ENCODE peak calls at places on chromosomes 4 and X, in ten cellular contexts. B, G, J, L, U, N, Z, C, F and V are unnamed samples.

GRCh38 chr4:2253160-2254084 is 8.5 kb downstream of the MXD4 start:
- DNase-seq in J (no peak), N (no peak), L (peak), G (no peak), C (peak), U (no peak), Z (peak), F (no peak), B (no peak), V (peak)

GRCh38 chr4:31059753-31060522 is 339.8 kb downstream of the PCDH7 start:
- DNase-seq in C (no peak), B (no peak), L (no peak), F (peak), G (no peak), U (no peak), Z (no peak), J (no peak), N (peak), V (no peak)

GRCh38 chrX:23327104-23327503 is 7.5 kb upstream of the PTCHD1 start:
- DNase-seq in G (no peak), N (peak), F (peak), Z (no peak), L (no peak), J (peak), B (no peak), C (no peak), U (no peak), V (no peak)

GRCh38 chrX:13177921-13178320 is 133.5 kb upstream of the FAM9C start:
- DNase-seq in F (no peak), C (no peak), J (no peak), B (no peak), Z (no peak), U (no peak), L (no peak), G (no peak), N (no peak), V (no peak)

GRCh38 chrX:46838974-46839480 is 2.2 kb downstream of the RP2 start:
- DNase-seq in B (no peak), J (no peak), L (no peak), C (no peak), N (no peak), F (no peak), Z (no peak), G (no peak), U (peak), V (no peak)

GRCh38 chr4:141636771-141637460 is 533 bp downstream of the IL15 start:
- DNase-seq in G (peak), N (peak), F (peak), U (peak), J (peak), Z (peak), C (peak), L (peak), B (peak), V (peak)

GRCh38 chrX:20059467-20060128 is 57.1 kb downstream of the MAP7D2 start:
- DNase-seq in U (peak), B (no peak), C (no peak), J (no peak), Z (no peak), N (no peak), G (no peak), L (no peak), F (no peak), V (no peak)

GRCh38 chrX:115892787-115893671 is 277.5 kb upstream of the AGTR2 start:
- DNase-seq in Z (peak), F (peak), G (peak), J (peak), N (peak), L (peak), U (no peak), C (peak), B (peak), V (peak)

GRCh38 chr4:161448550-161449180 is 715.1 kb downstream of the FSTL5 start:
- DNase-seq in J (no peak), U (no peak), N (no peak), C (no peak), L (no peak), F (no peak), Z (no peak), B (peak), G (no peak), V (no peak)

GRCh38 chr4:184383497-184384055 is 90.8 kb downstream of the IRF2 start:
- DNase-seq in U (peak), F (peak), Z (peak), C (no peak), J (no peak), N (peak), B (peak), L (peak), G (no peak), V (no peak)

GRCh38 chr4:86453044-86453501 is 93.2 kb upstream of the MAPK10 start:
- DNase-seq in B (no peak), C (no peak), J (no peak), U (peak), N (peak), G (no peak), F (peak), L (peak), Z (peak), V (peak)

GRCh38 chrX:43809463-43809862 is 72.8 kb downstream of the MAOB start:
- DNase-seq in C (no peak), B (no peak), J (no peak), U (peak), F (peak), G (no peak), L (no peak), N (peak), Z (peak), V (no peak)

GRCh38 chr4:147825451-147826287 is 93.8 kb downstream of the ARHGAP10 start:
- DNase-seq in L (peak), B (peak), Z (no peak), C (no peak), J (no peak), N (peak), U (no peak), G (no peak), F (peak), V (peak)

GRCh38 chr4:86891785-86892638 is at the start of gene C4orf36:
- DNase-seq in Z (peak), F (peak), N (peak), B (peak), G (peak), L (peak), U (peak), J (peak), C (peak), V (peak)

GRCh38 chr4:157057187-157057586 is 18.8 kb upstream of the GLRB start:
- DNase-seq in N (no peak), U (no peak), L (no peak), J (no peak), F (no peak), C (no peak), Z (no peak), B (no peak), G (no peak), V (no peak)

GRCh38 chr4:19239565-19239964 is 1012.1 kb upstream of the SLIT2 start:
- DNase-seq in L (no peak), N (peak), B (peak), J (no peak), F (no peak), G (no peak), C (no peak), Z (no peak), U (no peak), V (no peak)

GRCh38 chr4:19693949-19694597 is 557.6 kb upstream of the SLIT2 start:
- DNase-seq in N (peak), U (no peak), J (no peak), C (peak), L (no peak), Z (peak), G (no peak), B (no peak), F (no peak), V (no peak)

GRCh38 chrX:38342853-38343778 is 9.3 kb upstream of the OTC start:
- DNase-seq in N (no peak), C (no peak), L (no peak), G (no peak), B (no peak), U (no peak), F (no peak), Z (no peak), J (no peak), V (no peak)

GRCh38 chr4:48639816-48640215 is 140.3 kb downstream of the FRYL start:
- DNase-seq in Z (no peak), G (no peak), L (no peak), U (no peak), F (no peak), N (no peak), C (no peak), B (no peak), J (no peak), V (no peak)

GRCh38 chr4:5361968-5362367 is 310.7 kb downstream of the STK32B start:
- DNase-seq in F (peak), J (peak), G (peak), U (no peak), C (no peak), B (peak), L (no peak), Z (no peak), N (peak), V (no peak)

GRCh38 chr4:159655547-159655946 is 552.7 kb downstream of the RAPGEF2 start:
- DNase-seq in J (no peak), L (no peak), U (no peak), B (peak), F (no peak), C (no peak), N (peak), G (no peak), Z (no peak), V (no peak)

GRCh38 chr4:185380320-185380719 is 15.4 kb downstream of the LRP2BP start:
- DNase-seq in B (no peak), L (no peak), C (no peak), G (no peak), N (no peak), F (no peak), J (no peak), U (no peak), Z (no peak), V (no peak)

GRCh38 chrX:21656587-21657317 is 1.4 kb downstream of the KLHL34 start:
- DNase-seq in U (no peak), C (no peak), F (no peak), Z (no peak), J (no peak), N (no peak), G (no peak), B (no peak), L (no peak), V (no peak)

GRCh38 chrX:140050906-140051305 is 85.6 kb upstream of the CXorf66 start:
- DNase-seq in N (peak), J (no peak), L (no peak), F (peak), C (no peak), U (no peak), G (no peak), Z (no peak), B (no peak), V (no peak)

GRCh38 chr4:158496030-158496741 is 25.5 kb upstream of the RXFP1 start:
- DNase-seq in J (peak), Z (peak), C (peak), B (no peak), L (peak), G (peak), F (no peak), N (peak), U (peak), V (peak)

GRCh38 chrX:47497274-47497673 is 14.3 kb upstream of the ZNF41 start:
- DNase-seq in J (no peak), Z (no peak), B (no peak), L (no peak), C (peak), U (no peak), F (peak), G (no peak), N (peak), V (no peak)

GRCh38 chr4:56313132-56313531 is 74.2 kb downstream of the AASDH start:
- DNase-seq in G (no peak), C (no peak), U (no peak), F (no peak), N (no peak), J (no peak), Z (no peak), B (no peak), L (no peak), V (no peak)

GRCh38 chr4:88846232-88846790 is 148.7 kb upstream of the NAP1L5 start:
- DNase-seq in G (no peak), N (peak), F (peak), L (no peak), J (no peak), C (no peak), U (no peak), B (peak), Z (no peak), V (no peak)

DNA sequence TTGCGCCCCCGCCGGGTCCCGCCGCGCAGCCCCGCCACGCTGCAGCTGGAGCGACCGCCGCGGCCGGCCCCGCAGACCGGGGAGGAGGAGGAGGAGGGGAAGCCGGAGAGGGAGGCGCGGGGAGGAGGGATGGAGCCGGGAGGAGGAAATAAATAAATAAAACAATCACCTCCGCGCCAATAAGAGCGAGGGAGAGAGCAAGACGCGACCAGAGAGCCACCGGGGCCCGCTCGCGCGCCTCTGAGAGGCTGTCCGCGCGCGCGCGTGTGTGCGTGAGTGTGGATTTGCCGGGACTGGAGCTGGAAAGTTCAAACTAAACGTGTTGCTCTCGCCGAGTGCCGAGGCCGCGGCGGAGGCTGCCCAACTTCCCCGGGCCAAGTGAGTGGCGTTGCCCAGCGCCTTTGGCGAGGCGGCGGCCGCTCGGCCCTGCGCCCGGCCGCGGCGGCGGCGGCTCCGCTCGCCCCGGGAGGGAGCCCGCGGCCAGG is 2184.4 kb upstream of the TENM3 start:
- DNase-seq in J (peak), B (peak), G (peak), L (peak), N (peak), C (peak), Z (no peak), U (peak), F (peak), V (peak)
- H3K4me3 ChIP-seq in J (peak), B (peak), G (peak), L (peak), N (peak), C (peak), Z (peak), U (peak), F (no peak), V (peak)

GRCh38 chr4:121181493-121181892 is 17.4 kb upstream of the TNIP3 start:
- DNase-seq in Z (no peak), U (no peak), C (no peak), F (no peak), B (no peak), L (no peak), J (no peak), N (no peak), G (no peak), V (no peak)

GRCh38 chr4:121180558-121180957 is 16.4 kb upstream of the TNIP3 start:
- DNase-seq in L (no peak), Z (no peak), B (no peak), N (no peak), C (no peak), U (no peak), J (no peak), G (no peak), F (no peak), V (no peak)

GRCh38 chr4:121185960-121186359 is 21.8 kb upstream of the TNIP3 start:
- DNase-seq in F (no peak), L (no peak), Z (no peak), U (no peak), N (no peak), J (no peak), B (no peak), G (peak), C (no peak), V (no peak)

GRCh38 chr4:121183359-121183758 is 19.2 kb upstream of the TNIP3 start:
- DNase-seq in U (no peak), J (no peak), B (no peak), N (no peak), C (no peak), G (no peak), L (no peak), Z (no peak), F (no peak), V (no peak)

DNA sequence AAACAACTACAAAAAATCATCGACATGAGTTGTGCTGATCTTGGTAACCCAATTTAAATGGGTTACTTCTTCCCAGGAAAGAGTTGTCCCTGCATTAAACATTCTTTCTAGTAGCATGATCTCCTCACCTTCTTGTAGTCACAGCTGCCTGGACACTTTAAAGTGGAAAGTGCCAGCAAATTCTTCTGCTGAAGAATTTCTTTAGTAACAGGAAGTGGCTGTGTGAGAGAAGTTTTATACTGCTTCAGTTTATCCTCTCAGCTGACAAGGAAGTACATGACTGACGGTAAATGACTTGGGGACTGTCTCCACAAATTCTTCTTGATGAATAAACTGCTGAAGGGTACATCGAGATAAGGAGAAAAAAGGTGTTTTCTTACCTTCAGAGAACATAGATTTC is 18.2 kb upstream of the TNIP3 start:
- DNase-seq in C (no peak), F (peak), N (peak), U (no peak), B (no peak), Z (no peak), L (no peak), G (peak), J (no peak), V (no peak)
- H3K4me3 ChIP-seq in C (no peak), F (peak), N (no peak), U (no peak), B (no peak), Z (no peak), L (no peak), G (peak), J (no peak), V (no peak)

GRCh38 chrX:41087219-41087618 is 2.0 kb downstream of the USP9X start:
- DNase-seq in G (no peak), Z (no peak), C (no peak), L (no peak), B (peak), F (no peak), U (no peak), J (no peak), N (no peak), V (no peak)

GRCh38 chrX:41092776-41093175 is 7.5 kb downstream of the USP9X start:
- DNase-seq in U (no peak), J (no peak), N (no peak), G (no peak), L (no peak), B (no peak), C (no peak), Z (no peak), F (no peak), V (no peak)

GRCh38 chrX:41086627-41086932 is 1.3 kb downstream of the USP9X start:
- DNase-seq in Z (no peak), U (peak), N (no peak), F (no peak), C (no peak), B (no peak), G (no peak), L (no peak), J (no peak), V (no peak)

GRCh38 chrX:41095174-41095573 is 9.9 kb downstream of the USP9X start:
- DNase-seq in B (no peak), C (no peak), L (no peak), G (no peak), J (no peak), N (no peak), Z (no peak), F (no peak), U (no peak), V (no peak)

GRCh38 chrX:41090568-41091238 is 5.5 kb downstream of the USP9X start:
- DNase-seq in F (no peak), B (peak), L (no peak), C (no peak), Z (no peak), G (no peak), N (no peak), U (no peak), J (no peak), V (no peak)
- H3K4me3 ChIP-seq in F (no peak), B (no peak), L (no peak), C (no peak), Z (no peak), G (peak), N (peak), U (no peak), J (peak), V (no peak)

GRCh38 chr4:124711469-124712416 is 789 bp downstream of the ANKRD50 start:
- DNase-seq in N (peak), Z (peak), U (peak), F (peak), G (peak), J (peak), L (peak), B (peak), C (peak), V (no peak)

GRCh38 chr4:124710911-124711310 is 1.6 kb downstream of the ANKRD50 start:
- DNase-seq in B (peak), C (no peak), F (peak), G (no peak), U (peak), L (no peak), J (no peak), Z (no peak), N (peak), V (peak)

GRCh38 chr4:124712417-124713212 is at the start of gene ANKRD50:
- DNase-seq in L (peak), J (peak), C (peak), G (peak), B (peak), U (peak), N (peak), Z (peak), F (peak), V (peak)

GRCh38 chr4:124708517-124709300 is 3.8 kb downstream of the ANKRD50 start:
- DNase-seq in G (no peak), U (no peak), C (no peak), Z (no peak), F (peak), B (no peak), L (no peak), N (peak), J (no peak), V (no peak)

DNA sequence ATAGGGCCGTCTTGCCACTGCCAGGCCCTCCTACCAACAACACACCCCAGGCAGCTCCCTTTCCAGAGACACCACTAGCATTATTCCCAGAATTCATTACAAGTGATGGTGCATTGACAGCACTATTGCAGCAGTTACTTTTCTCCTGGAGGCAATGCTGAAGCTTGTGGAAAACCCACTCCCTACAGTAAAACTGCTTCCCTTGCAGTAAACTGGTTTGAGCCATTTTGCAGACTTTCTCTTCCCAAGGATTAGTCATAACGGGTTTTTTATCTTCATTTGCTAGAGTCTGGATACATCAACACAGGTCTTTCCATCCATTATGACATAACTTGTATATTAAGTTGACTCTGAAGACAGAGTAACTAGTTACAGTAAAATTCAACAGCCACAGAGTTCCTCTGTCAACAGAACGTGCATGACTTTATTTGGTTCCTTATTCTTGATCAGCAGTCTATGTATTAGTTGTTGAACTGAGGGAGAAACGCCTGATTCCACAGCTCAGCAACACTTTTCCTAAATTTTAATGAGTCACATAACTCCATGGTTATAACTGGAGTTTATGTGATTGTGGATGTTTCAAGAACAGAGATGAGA is 2.2 kb downstream of the ANKRD50 start:
- DNase-seq in U (no peak), G (no peak), F (no peak), B (peak), J (peak), N (peak), C (no peak), Z (no peak), L (no peak), V (no peak)
- H3K4me3 ChIP-seq in U (peak), G (no peak), F (peak), B (peak), J (peak), N (peak), C (peak), Z (no peak), L (no peak), V (peak)

DNA sequence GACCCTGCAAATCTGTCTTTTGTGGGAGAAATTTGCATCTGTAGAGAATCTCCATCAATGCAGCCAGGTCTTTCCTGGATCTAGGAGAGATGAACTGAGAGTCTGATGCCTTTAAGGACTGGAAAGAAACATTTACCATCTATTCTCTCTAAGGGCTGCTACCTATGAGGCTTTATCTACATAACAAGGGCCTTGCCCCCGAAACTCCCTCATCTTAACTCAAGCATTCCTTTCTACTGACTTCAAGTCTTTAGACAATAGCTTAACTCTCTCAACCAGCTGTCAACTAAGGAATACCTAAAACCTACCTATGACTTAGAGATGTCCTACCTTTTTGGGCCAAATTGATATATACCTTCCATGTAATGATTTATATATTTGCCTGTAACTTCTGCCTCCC is 32.1 kb downstream of the MAGEB17 start:
- DNase-seq in J (no peak), F (no peak), B (no peak), G (no peak), U (no peak), C (no peak), L (no peak), Z (no peak), N (no peak), V (no peak)
- H3K4me3 ChIP-seq in J (no peak), F (no peak), B (no peak), G (no peak), U (no peak), C (no peak), L (no peak), Z (no peak), N (no peak), V (no peak)